ENCODE peak calls at places on chromosomes 4 and X, in six cellular contexts. One of them, this sample, is unnamed.

GRCh38 chr4:152691761-152692160 is 12.0 kb upstream of the TMEM154 start:
- DNase-seq in esophagus squamous epithelium: no peak
- DNase-seq in hepatocyte: peak
- DNase-seq in thoracic aorta: no peak
- DNase-seq in fibroblast of lung: no peak
- DNase-seq in heart left ventricle: no peak
- DNase-seq in this sample: no peak

GRCh38 chr4:72505314-72505744 is 63.7 kb downstream of the ADAMTS3 start:
- DNase-seq in heart left ventricle: no peak
- DNase-seq in esophagus squamous epithelium: no peak
- DNase-seq in hepatocyte: peak
- DNase-seq in fibroblast of lung: peak
- DNase-seq in thoracic aorta: no peak
- DNase-seq in this sample: no peak

GRCh38 chrX:17860179-17860780 is 818 bp downstream of the RAI2 start:
- DNase-seq in heart left ventricle: no peak
- DNase-seq in esophagus squamous epithelium: no peak
- DNase-seq in thoracic aorta: no peak
- DNase-seq in hepatocyte: no peak
- DNase-seq in fibroblast of lung: no peak
- DNase-seq in this sample: no peak

GRCh38 chr4:15004701-15005301 is 2.5 kb downstream of the CPEB2 start:
- DNase-seq in thoracic aorta: peak
- DNase-seq in heart left ventricle: peak
- DNase-seq in hepatocyte: peak
- DNase-seq in esophagus squamous epithelium: peak
- DNase-seq in fibroblast of lung: peak
- DNase-seq in this sample: peak

GRCh38 chr4:138542191-138542771 is 300.1 kb upstream of the SLC7A11 start:
- DNase-seq in fibroblast of lung: no peak
- DNase-seq in thoracic aorta: no peak
- DNase-seq in heart left ventricle: no peak
- DNase-seq in esophagus squamous epithelium: no peak
- DNase-seq in hepatocyte: no peak
- DNase-seq in this sample: no peak

GRCh38 chrX:73668779-73669178 is 105.8 kb downstream of the CHIC1 start:
- DNase-seq in esophagus squamous epithelium: no peak
- DNase-seq in fibroblast of lung: no peak
- DNase-seq in heart left ventricle: no peak
- DNase-seq in hepatocyte: no peak
- DNase-seq in thoracic aorta: no peak
- DNase-seq in this sample: no peak

GRCh38 chr4:10738826-10739489 is 54.4 kb upstream of the CLNK start:
- DNase-seq in thoracic aorta: no peak
- DNase-seq in fibroblast of lung: no peak
- DNase-seq in hepatocyte: no peak
- DNase-seq in heart left ventricle: no peak
- DNase-seq in esophagus squamous epithelium: no peak
- DNase-seq in this sample: no peak

GRCh38 chrX:24340501-24340900 is 19.9 kb upstream of the SUPT20HL1 start:
- DNase-seq in thoracic aorta: no peak
- DNase-seq in hepatocyte: no peak
- DNase-seq in heart left ventricle: no peak
- DNase-seq in fibroblast of lung: no peak
- DNase-seq in esophagus squamous epithelium: no peak
- DNase-seq in this sample: no peak

GRCh38 chr4:9771069-9771468 is 10.4 kb upstream of the DRD5 start:
- DNase-seq in fibroblast of lung: no peak
- DNase-seq in esophagus squamous epithelium: no peak
- DNase-seq in hepatocyte: no peak
- DNase-seq in thoracic aorta: no peak
- DNase-seq in heart left ventricle: no peak
- DNase-seq in this sample: no peak

GRCh38 chr4:94714360-94714759 is 43.4 kb upstream of the BMPR1B start:
- DNase-seq in hepatocyte: no peak
- DNase-seq in fibroblast of lung: peak
- DNase-seq in esophagus squamous epithelium: no peak
- DNase-seq in thoracic aorta: no peak
- DNase-seq in heart left ventricle: no peak
- DNase-seq in this sample: no peak

GRCh38 chr4:38203609-38204008 is 243.4 kb downstream of the PTTG2 start:
- DNase-seq in esophagus squamous epithelium: no peak
- DNase-seq in heart left ventricle: no peak
- DNase-seq in hepatocyte: no peak
- DNase-seq in fibroblast of lung: no peak
- DNase-seq in thoracic aorta: no peak
- DNase-seq in this sample: no peak

GRCh38 chrX:31314921-31315320 is 243.1 kb upstream of the FTHL17 start:
- DNase-seq in esophagus squamous epithelium: no peak
- DNase-seq in fibroblast of lung: peak
- DNase-seq in hepatocyte: no peak
- DNase-seq in heart left ventricle: no peak
- DNase-seq in thoracic aorta: no peak
- DNase-seq in this sample: no peak

GRCh38 chr4:73099143-73099542 is 29.6 kb upstream of the COX18 start:
- DNase-seq in thoracic aorta: no peak
- DNase-seq in hepatocyte: no peak
- DNase-seq in heart left ventricle: no peak
- DNase-seq in fibroblast of lung: no peak
- DNase-seq in esophagus squamous epithelium: no peak
- DNase-seq in this sample: no peak

GRCh38 chr4:21067351-21067750 is 367.1 kb downstream of the PACRGL start:
- DNase-seq in heart left ventricle: no peak
- DNase-seq in esophagus squamous epithelium: no peak
- DNase-seq in fibroblast of lung: no peak
- DNase-seq in hepatocyte: no peak
- DNase-seq in thoracic aorta: no peak
- DNase-seq in this sample: no peak

GRCh38 chr4:70818921-70819320 is 20.8 kb downstream of the GRSF1 start:
- DNase-seq in fibroblast of lung: no peak
- DNase-seq in esophagus squamous epithelium: no peak
- DNase-seq in hepatocyte: no peak
- DNase-seq in heart left ventricle: no peak
- DNase-seq in thoracic aorta: no peak
- DNase-seq in this sample: no peak

GRCh38 chrX:115311666-115312065 is 22.2 kb downstream of the LUZP4 start:
- DNase-seq in fibroblast of lung: no peak
- DNase-seq in hepatocyte: peak
- DNase-seq in thoracic aorta: no peak
- DNase-seq in heart left ventricle: peak
- DNase-seq in esophagus squamous epithelium: no peak
- DNase-seq in this sample: no peak

GRCh38 chr4:86338989-86339388 is 20.9 kb downstream of the MAPK10 start:
- DNase-seq in thoracic aorta: no peak
- DNase-seq in esophagus squamous epithelium: no peak
- DNase-seq in fibroblast of lung: peak
- DNase-seq in hepatocyte: peak
- DNase-seq in heart left ventricle: no peak
- DNase-seq in this sample: no peak

GRCh38 chrX:35380808-35381700 is 417.1 kb upstream of the MAGEB16 start:
- DNase-seq in esophagus squamous epithelium: no peak
- DNase-seq in heart left ventricle: no peak
- DNase-seq in thoracic aorta: no peak
- DNase-seq in hepatocyte: peak
- DNase-seq in fibroblast of lung: peak
- DNase-seq in this sample: no peak

GRCh38 chr4:22532896-22533295 is 17.0 kb upstream of the ADGRA3 start:
- DNase-seq in heart left ventricle: no peak
- DNase-seq in thoracic aorta: no peak
- DNase-seq in fibroblast of lung: no peak
- DNase-seq in hepatocyte: no peak
- DNase-seq in esophagus squamous epithelium: no peak
- DNase-seq in this sample: no peak

GRCh38 chr4:89640620-89641366 is 196.2 kb downstream of the SNCA start:
- DNase-seq in thoracic aorta: no peak
- DNase-seq in hepatocyte: peak
- DNase-seq in fibroblast of lung: peak
- DNase-seq in heart left ventricle: peak
- DNase-seq in esophagus squamous epithelium: no peak
- DNase-seq in this sample: no peak

GRCh38 chr4:101527186-101527585 is 179.9 kb upstream of the PPP3CA start:
- DNase-seq in heart left ventricle: no peak
- DNase-seq in hepatocyte: no peak
- DNase-seq in thoracic aorta: no peak
- DNase-seq in esophagus squamous epithelium: no peak
- DNase-seq in fibroblast of lung: no peak
- DNase-seq in this sample: no peak

GRCh38 chr4:78464265-78464664 is 87.3 kb upstream of the ANXA3 start:
- DNase-seq in esophagus squamous epithelium: no peak
- DNase-seq in thoracic aorta: no peak
- DNase-seq in heart left ventricle: no peak
- DNase-seq in hepatocyte: no peak
- DNase-seq in fibroblast of lung: no peak
- DNase-seq in this sample: no peak

GRCh38 chr4:8905236-8905772 is 33.7 kb upstream of the HMX1 start:
- DNase-seq in heart left ventricle: peak
- DNase-seq in hepatocyte: no peak
- DNase-seq in thoracic aorta: no peak
- DNase-seq in esophagus squamous epithelium: no peak
- DNase-seq in fibroblast of lung: no peak
- DNase-seq in this sample: peak

GRCh38 chr4:152729466-152729865 is 49.7 kb upstream of the TMEM154 start:
- DNase-seq in thoracic aorta: no peak
- DNase-seq in heart left ventricle: no peak
- DNase-seq in hepatocyte: no peak
- DNase-seq in fibroblast of lung: peak
- DNase-seq in esophagus squamous epithelium: no peak
- DNase-seq in this sample: no peak

GRCh38 chrX:106168107-106168506 is at the start of gene PWWP3B:
- DNase-seq in thoracic aorta: no peak
- DNase-seq in hepatocyte: peak
- DNase-seq in esophagus squamous epithelium: no peak
- DNase-seq in heart left ventricle: peak
- DNase-seq in fibroblast of lung: peak
- DNase-seq in this sample: no peak

GRCh38 chrX:66163849-66164401 is at the start of gene HEPH:
- DNase-seq in hepatocyte: peak
- DNase-seq in fibroblast of lung: peak
- DNase-seq in thoracic aorta: no peak
- DNase-seq in esophagus squamous epithelium: no peak
- DNase-seq in heart left ventricle: no peak
- DNase-seq in this sample: no peak

GRCh38 chrX:64350521-64350920 is 44.7 kb downstream of the MTMR8 start:
- DNase-seq in hepatocyte: no peak
- DNase-seq in thoracic aorta: no peak
- DNase-seq in heart left ventricle: no peak
- DNase-seq in fibroblast of lung: no peak
- DNase-seq in esophagus squamous epithelium: no peak
- DNase-seq in this sample: no peak
- H3K27ac ChIP-seq in hepatocyte: no peak
- H3K27ac ChIP-seq in thoracic aorta: no peak
- H3K27ac ChIP-seq in heart left ventricle: no peak
- H3K27ac ChIP-seq in fibroblast of lung: no peak
- H3K27ac ChIP-seq in esophagus squamous epithelium: no peak
- H3K27ac ChIP-seq in this sample: no peak

DNA sequence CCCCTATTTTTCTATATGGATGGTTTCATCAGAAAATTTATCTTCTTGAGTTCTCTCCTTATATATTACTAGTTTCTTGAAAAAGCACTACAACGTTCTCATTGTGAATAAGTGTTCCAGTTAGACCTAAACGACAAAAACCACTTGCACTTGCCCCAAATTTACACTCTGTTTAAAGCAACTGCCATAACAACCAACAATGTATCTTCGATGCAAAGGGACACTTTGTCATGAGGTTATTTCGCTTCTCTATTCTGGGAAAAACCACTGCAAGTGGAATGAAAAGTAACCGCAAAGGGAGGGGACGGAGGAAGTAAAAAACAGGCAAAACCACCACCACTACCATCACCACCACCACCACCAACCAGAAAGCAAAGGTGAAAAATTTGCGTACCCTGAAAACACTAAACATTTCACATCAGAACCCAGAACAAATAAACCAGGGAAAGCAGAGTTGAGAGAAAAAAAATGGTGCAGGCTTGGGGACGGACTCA is 1.2 kb upstream of the N4BP2 start:
- DNase-seq in hepatocyte: no peak
- DNase-seq in heart left ventricle: no peak
- DNase-seq in thoracic aorta: no peak
- DNase-seq in fibroblast of lung: no peak
- DNase-seq in esophagus squamous epithelium: no peak
- DNase-seq in this sample: no peak
- H3K4me3 ChIP-seq in hepatocyte: peak
- H3K4me3 ChIP-seq in heart left ventricle: peak
- H3K4me3 ChIP-seq in thoracic aorta: peak
- H3K4me3 ChIP-seq in fibroblast of lung: peak
- H3K4me3 ChIP-seq in esophagus squamous epithelium: peak
- H3K4me3 ChIP-seq in this sample: peak

GRCh38 chrX:140724337-140725105 is 15.0 kb downstream of the LINC00632 start:
- DNase-seq in esophagus squamous epithelium: no peak
- DNase-seq in fibroblast of lung: peak
- DNase-seq in thoracic aorta: no peak
- DNase-seq in hepatocyte: no peak
- DNase-seq in heart left ventricle: no peak
- DNase-seq in this sample: no peak

GRCh38 chrX:140723251-140723650 is 13.7 kb downstream of the LINC00632 start:
- DNase-seq in hepatocyte: no peak
- DNase-seq in fibroblast of lung: peak
- DNase-seq in thoracic aorta: no peak
- DNase-seq in esophagus squamous epithelium: no peak
- DNase-seq in heart left ventricle: no peak
- DNase-seq in this sample: no peak

GRCh38 chrX:140725500-140725899 is 15.9 kb downstream of the LINC00632 start:
- DNase-seq in esophagus squamous epithelium: no peak
- DNase-seq in hepatocyte: no peak
- DNase-seq in thoracic aorta: no peak
- DNase-seq in fibroblast of lung: no peak
- DNase-seq in heart left ventricle: no peak
- DNase-seq in this sample: no peak
- TF ChIP-seq CTCF in esophagus squamous epithelium: no peak
- TF ChIP-seq CTCF in hepatocyte: no peak
- TF ChIP-seq CTCF in thoracic aorta: no peak
- TF ChIP-seq CTCF in fibroblast of lung: no peak
- TF ChIP-seq CTCF in heart left ventricle: no peak
- TF ChIP-seq CTCF in this sample: no peak

GRCh38 chrX:153967536-153968214 is 3.9 kb downstream of the HCFC1 start:
- DNase-seq in thoracic aorta: no peak
- DNase-seq in heart left ventricle: peak
- DNase-seq in esophagus squamous epithelium: no peak
- DNase-seq in hepatocyte: no peak
- DNase-seq in fibroblast of lung: no peak
- DNase-seq in this sample: no peak

GRCh38 chrX:153969125-153969903 is 2.3 kb downstream of the HCFC1 start:
- DNase-seq in esophagus squamous epithelium: no peak
- DNase-seq in hepatocyte: no peak
- DNase-seq in thoracic aorta: no peak
- DNase-seq in heart left ventricle: peak
- DNase-seq in fibroblast of lung: no peak
- DNase-seq in this sample: no peak

GRCh38 chrX:153968255-153968654 is 3.4 kb downstream of the HCFC1 start:
- DNase-seq in hepatocyte: no peak
- DNase-seq in esophagus squamous epithelium: no peak
- DNase-seq in heart left ventricle: no peak
- DNase-seq in thoracic aorta: no peak
- DNase-seq in fibroblast of lung: no peak
- DNase-seq in this sample: no peak

GRCh38 chrX:153969904-153970397 is 1.7 kb downstream of the HCFC1 start:
- DNase-seq in hepatocyte: no peak
- DNase-seq in heart left ventricle: peak
- DNase-seq in fibroblast of lung: peak
- DNase-seq in thoracic aorta: no peak
- DNase-seq in esophagus squamous epithelium: no peak
- DNase-seq in this sample: no peak

GRCh38 chrX:153968754-153969124 is 2.9 kb downstream of the HCFC1 start:
- DNase-seq in thoracic aorta: no peak
- DNase-seq in heart left ventricle: peak
- DNase-seq in fibroblast of lung: no peak
- DNase-seq in hepatocyte: no peak
- DNase-seq in esophagus squamous epithelium: no peak
- DNase-seq in this sample: no peak
- H3K27ac ChIP-seq in thoracic aorta: peak
- H3K27ac ChIP-seq in heart left ventricle: no peak
- H3K27ac ChIP-seq in fibroblast of lung: no peak
- H3K27ac ChIP-seq in hepatocyte: peak
- H3K27ac ChIP-seq in esophagus squamous epithelium: peak
- H3K27ac ChIP-seq in this sample: peak